ENCODE peak calls at places on chromosome 7, in ten cellular contexts. U, E, B, A, V, G, Y, M, Q and K are unnamed samples.

GRCh38 chr7:14236834-14237233 is 247.4 kb upstream of the ETV1 start:
- DNase-seq in E (no peak), U (no peak), V (no peak), B (no peak), M (no peak), Q (no peak), A (no peak), Y (no peak), G (no peak), K (no peak)

GRCh38 chr7:138875794-138876193 is 77.8 kb upstream of the ATP6V0A4 start:
- DNase-seq in U (no peak), G (peak), B (no peak), Q (peak), Y (no peak), A (no peak), V (no peak), E (no peak), M (no peak), K (peak)

GRCh38 chr7:99005776-99006175 is 127.4 kb downstream of the TRRAP start:
- DNase-seq in G (no peak), E (no peak), Y (no peak), A (no peak), Q (no peak), U (no peak), B (peak), V (no peak), M (no peak), K (no peak)

GRCh38 chr7:39355664-39356063 is 210.5 kb upstream of the YAE1 start:
- DNase-seq in U (no peak), V (no peak), A (no peak), Y (no peak), G (no peak), E (no peak), M (no peak), B (no peak), Q (no peak), K (no peak)

GRCh38 chr7:104956753-104957450 is 57.1 kb upstream of the KMT2E start:
- DNase-seq in V (no peak), Q (no peak), E (no peak), Y (no peak), U (no peak), A (no peak), G (peak), M (no peak), B (no peak), K (peak)

GRCh38 chr7:77426052-77426404 is 9.9 kb upstream of the GSAP start:
- DNase-seq in Q (no peak), A (no peak), Y (no peak), E (no peak), U (no peak), B (no peak), V (no peak), G (no peak), M (no peak), K (no peak)

GRCh38 chr7:99365318-99366141 is 9.0 kb upstream of the ARPC1B start:
- DNase-seq in Y (no peak), B (no peak), E (no peak), Q (peak), V (no peak), G (no peak), U (no peak), M (no peak), A (no peak), K (no peak)

GRCh38 chr7:27709137-27710075 is 30.6 kb upstream of the TAX1BP1 start:
- DNase-seq in U (no peak), G (peak), Q (no peak), V (no peak), Y (no peak), A (no peak), E (no peak), B (no peak), M (no peak), K (no peak)

GRCh38 chr7:77802557-77803410 is 4.2 kb downstream of the PHTF2 start:
- DNase-seq in Q (no peak), M (no peak), Y (no peak), E (no peak), V (no peak), U (no peak), G (no peak), B (no peak), A (no peak), K (no peak)

GRCh38 chr7:119643558-119643957 is 629.4 kb upstream of the KCND2 start:
- DNase-seq in E (no peak), Y (no peak), A (no peak), M (no peak), Q (no peak), B (no peak), U (no peak), V (no peak), G (no peak), K (no peak)

GRCh38 chr7:98996162-98996552 is 117.8 kb downstream of the TRRAP start:
- DNase-seq in A (no peak), E (no peak), G (no peak), M (no peak), U (no peak), Y (no peak), Q (no peak), V (no peak), B (peak), K (no peak)

GRCh38 chr7:86689363-86689762 is 45.7 kb downstream of the GRM3 start:
- DNase-seq in M (no peak), G (no peak), Q (no peak), U (no peak), V (no peak), B (no peak), A (no peak), E (no peak), Y (no peak), K (no peak)

GRCh38 chr7:15915694-15916093 is 229.2 kb upstream of the MEOX2 start:
- DNase-seq in U (no peak), B (no peak), G (peak), V (no peak), M (no peak), E (no peak), Q (no peak), A (no peak), Y (no peak), K (no peak)

GRCh38 chr7:85851571-85852193 is 664.8 kb upstream of the SEMA3D start:
- DNase-seq in V (no peak), B (no peak), M (no peak), G (peak), Y (no peak), Q (no peak), E (no peak), A (peak), U (no peak), K (no peak)

GRCh38 chr7:40469481-40469880 is 334.7 kb downstream of the SUGCT start:
- DNase-seq in U (no peak), A (no peak), Y (no peak), Q (no peak), E (no peak), B (no peak), G (peak), V (no peak), M (no peak), K (no peak)

GRCh38 chr7:141366098-141366621 is 185.1 kb upstream of the AGK start:
- DNase-seq in U (no peak), M (no peak), A (no peak), G (no peak), E (no peak), Y (no peak), B (no peak), Q (no peak), V (no peak), K (no peak)

GRCh38 chr7:90736316-90736715 is 140.2 kb downstream of the CDK14 start:
- DNase-seq in U (no peak), E (no peak), V (no peak), Q (no peak), M (no peak), B (no peak), G (no peak), Y (no peak), A (no peak), K (no peak)

GRCh38 chr7:10815546-10815945 is 158.1 kb upstream of the PHF14 start:
- DNase-seq in E (no peak), U (no peak), V (no peak), Q (no peak), G (no peak), B (no peak), Y (no peak), A (no peak), M (no peak), K (no peak)

GRCh38 chr7:107609861-107610260 is 29.8 kb downstream of the BCAP29 start:
- DNase-seq in Y (no peak), U (no peak), M (no peak), E (no peak), Q (no peak), V (no peak), B (no peak), G (no peak), A (no peak), K (no peak)

GRCh38 chr7:2814186-2814530 is 29.9 kb downstream of the GNA12 start:
- DNase-seq in B (no peak), A (no peak), G (no peak), V (no peak), U (no peak), Y (no peak), M (no peak), Q (no peak), E (no peak), K (no peak)

GRCh38 chr7:85025312-85025756 is 161.5 kb downstream of the SEMA3D start:
- DNase-seq in A (no peak), M (peak), B (no peak), G (no peak), Y (no peak), E (no peak), V (no peak), U (no peak), Q (no peak), K (peak)

GRCh38 chr7:36651404-36651803 is 72.9 kb downstream of the AOAH start:
- DNase-seq in E (no peak), U (no peak), A (no peak), G (peak), V (no peak), B (no peak), Q (no peak), M (no peak), Y (no peak), K (no peak)

GRCh38 chr7:124671976-124672375 is 93.6 kb downstream of the GPR37 start:
- DNase-seq in U (no peak), M (no peak), A (no peak), G (no peak), Y (no peak), B (no peak), E (no peak), V (no peak), Q (no peak), K (peak)

GRCh38 chr7:157397751-157398691 is 61.2 kb downstream of the DNAJB6 start:
- DNase-seq in Q (no peak), M (peak), G (peak), E (no peak), B (no peak), V (no peak), U (peak), A (no peak), Y (no peak), K (no peak)

GRCh38 chr7:148327379-148327778 is 263.2 kb upstream of the C7orf33 start:
- DNase-seq in V (no peak), A (no peak), U (no peak), M (no peak), E (no peak), B (no peak), G (no peak), Y (no peak), Q (no peak), K (peak)

GRCh38 chr7:101169838-101170531 is 4.6 kb upstream of the VGF start:
- DNase-seq in A (no peak), V (peak), Q (peak), G (peak), E (peak), U (peak), Y (no peak), B (peak), M (peak), K (no peak)

GRCh38 chr7:139680676-139681462 is 96.9 kb downstream of the HIPK2 start:
- DNase-seq in Q (no peak), U (no peak), A (peak), V (peak), M (peak), G (peak), Y (no peak), E (peak), B (no peak), K (peak)

GRCh38 chr7:101172854-101173751 is 7.0 kb downstream of the NAT16 start:
- DNase-seq in E (no peak), G (peak), Y (no peak), M (peak), V (no peak), U (peak), A (no peak), Q (no peak), B (no peak), K (no peak)

GRCh38 chr7:47890125-47890524 is 58.1 kb downstream of the PKD1L1 start:
- DNase-seq in E (no peak), M (no peak), Q (no peak), G (no peak), B (no peak), Y (no peak), V (no peak), A (no peak), U (no peak), K (no peak)

GRCh38 chr7:155017834-155018233 is 14.9 kb upstream of the PAXIP1 start:
- DNase-seq in U (no peak), Y (no peak), B (no peak), V (no peak), A (no peak), Q (no peak), G (no peak), M (no peak), E (no peak), K (no peak)

GRCh38 chr7:110307776-110308175 is 783.2 kb upstream of the LRRN3 start:
- DNase-seq in U (no peak), G (peak), E (no peak), Q (no peak), M (no peak), B (no peak), Y (no peak), A (no peak), V (no peak), K (no peak)

DNA sequence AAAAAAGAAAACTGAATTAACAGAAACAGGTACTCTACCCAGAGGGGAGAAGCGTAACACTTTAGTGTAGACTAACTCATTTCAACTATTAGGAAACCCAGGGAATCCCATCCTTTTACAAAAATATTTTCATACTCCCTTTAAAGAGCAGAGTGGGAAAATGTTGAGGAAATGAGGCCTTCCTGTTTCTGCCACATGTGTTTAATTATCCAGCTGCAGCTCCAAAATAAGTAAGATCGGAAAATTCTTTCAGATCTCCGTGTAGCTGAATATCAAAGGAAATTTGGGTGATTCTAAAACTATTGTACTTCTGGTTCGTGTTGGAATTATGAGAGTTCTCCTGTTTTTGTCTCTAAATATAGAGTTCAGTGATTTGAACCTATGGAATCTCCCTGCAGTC is 58.0 kb upstream of the CAV2 start:
- DNase-seq in A (no peak), M (no peak), Y (no peak), G (peak), V (no peak), U (no peak), E (no peak), Q (no peak), B (no peak), K (no peak)
- H3K27ac ChIP-seq in A (peak), M (peak), Y (no peak), G (peak), V (peak), U (no peak), E (peak), Q (no peak), B (peak), K (peak)

GRCh38 chr7:80735330-80735729 is 96.9 kb downstream of the CD36 start:
- DNase-seq in Y (no peak), Q (no peak), G (no peak), V (no peak), E (no peak), M (peak), B (no peak), U (no peak), A (no peak), K (no peak)

GRCh38 chr7:80736371-80736770 is 97.9 kb downstream of the CD36 start:
- DNase-seq in M (no peak), B (no peak), Q (no peak), U (no peak), V (no peak), G (peak), Y (no peak), A (no peak), E (no peak), K (peak)

DNA sequence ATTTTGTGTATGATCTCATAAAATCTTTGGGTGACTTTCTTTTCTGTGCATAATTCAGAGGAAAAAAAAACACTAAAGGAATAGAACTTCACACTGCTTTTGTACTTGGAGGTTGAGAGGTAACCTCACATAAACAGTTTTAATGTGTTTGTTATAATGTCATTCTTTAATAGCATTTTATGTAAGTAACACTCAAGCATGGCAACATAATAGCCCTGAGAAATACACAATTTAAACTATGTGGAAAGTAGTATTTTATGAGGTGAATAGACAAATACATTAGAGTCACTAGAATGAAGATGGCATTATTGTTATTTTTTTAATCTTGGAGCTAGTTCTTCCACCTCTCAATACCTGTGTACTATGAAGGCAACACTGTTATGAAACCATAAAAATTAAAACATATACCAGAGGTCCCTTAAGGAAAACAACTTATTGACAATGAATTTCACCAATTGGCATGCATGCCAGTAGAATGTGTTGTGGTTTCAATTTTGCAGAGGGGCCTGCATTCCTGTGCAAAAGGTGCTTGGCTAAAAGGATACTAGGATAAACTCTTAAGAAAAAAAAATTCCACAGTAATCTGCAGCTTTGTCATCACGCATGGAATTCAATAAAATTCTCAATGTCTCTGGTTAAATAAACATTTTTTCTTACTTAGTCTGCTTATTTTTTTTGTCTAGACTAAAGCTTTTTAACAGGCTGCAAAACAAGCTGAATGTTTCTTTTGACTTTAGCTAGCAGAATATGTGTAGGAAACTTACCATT is 102.5 kb downstream of the CD36 start:
- DNase-seq in A (no peak), B (no peak), U (no peak), E (no peak), M (no peak), G (peak), Q (no peak), Y (no peak), V (no peak), K (no peak)
- H3K27ac ChIP-seq in A (peak), B (no peak), U (no peak), E (no peak), M (no peak), G (peak), Q (no peak), Y (no peak), V (no peak), K (no peak)

GRCh38 chr7:131653418-131654248 is 97.2 kb upstream of the PODXL start:
- DNase-seq in B (no peak), Q (no peak), A (no peak), U (no peak), M (no peak), Y (no peak), G (peak), V (no peak), E (no peak), K (no peak)
- H3K27ac ChIP-seq in B (no peak), Q (no peak), A (no peak), U (no peak), M (no peak), Y (no peak), G (no peak), V (no peak), E (no peak), K (no peak)

GRCh38 chr7:92717601-92717981 is 118.8 kb downstream of the CDK6 start:
- DNase-seq in A (no peak), E (no peak), M (no peak), U (no peak), Y (no peak), G (peak), Q (no peak), V (no peak), B (no peak), K (peak)
- H3K27ac ChIP-seq in A (no peak), E (peak), M (peak), U (no peak), Y (peak), G (no peak), Q (peak), V (peak), B (peak), K (peak)

GRCh38 chr7:4883352-4884144 is at the start of gene RADIL:
- DNase-seq in Y (peak), Q (peak), A (peak), V (peak), M (peak), U (peak), B (peak), G (peak), E (peak), K (peak)
- H3K27ac ChIP-seq in Y (peak), Q (no peak), A (peak), V (peak), M (peak), U (peak), B (peak), G (no peak), E (peak), K (no peak)

GRCh38 chr7:151083071-151083823 is at the start of gene TMUB1:
- DNase-seq in A (no peak), M (peak), Y (peak), G (peak), V (peak), B (peak), Q (peak), E (peak), U (peak), K (no peak)
- H3K27ac ChIP-seq in A (peak), M (peak), Y (peak), G (peak), V (peak), B (peak), Q (peak), E (peak), U (peak), K (peak)

GRCh38 chr7:158824028-158824427 is 5.3 kb downstream of the ESYT2 start:
- DNase-seq in Q (peak), A (no peak), B (no peak), G (no peak), Y (no peak), U (no peak), V (no peak), M (no peak), E (no peak), K (no peak)
- H3K27ac ChIP-seq in Q (peak), A (no peak), B (no peak), G (no peak), Y (no peak), U (no peak), V (peak), M (peak), E (no peak), K (no peak)

DNA sequence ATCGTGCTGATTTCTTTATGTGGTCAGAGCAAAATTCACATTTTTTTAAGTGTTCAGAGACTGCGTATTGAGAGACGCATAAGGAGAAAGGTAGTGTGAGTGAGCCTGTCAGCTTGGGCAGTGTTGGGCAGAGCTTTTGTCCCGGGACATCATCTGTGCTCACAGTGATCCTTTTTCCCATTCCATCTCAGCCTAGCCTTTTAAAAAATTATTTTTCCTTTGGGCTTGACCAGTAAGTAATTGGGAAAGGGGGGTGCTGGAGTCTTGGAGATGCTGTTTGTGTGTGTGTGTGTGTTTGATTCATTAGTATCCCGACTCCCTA is 1.5 kb downstream of the NRF1 start:
- DNase-seq in A (no peak), B (no peak), V (no peak), Y (no peak), M (no peak), E (no peak), Q (no peak), U (no peak), G (no peak), K (no peak)
- H3K27ac ChIP-seq in A (no peak), B (no peak), V (peak), Y (peak), M (peak), E (peak), Q (peak), U (peak), G (no peak), K (no peak)